ENCODE peak calls at places on chromosome 18, in six cellular contexts. Q is endothelial cell of umbilical vein, X is GM23338, E is brain microvascular endothelial cell, P is cardiac muscle cell, N is endodermal cell. V is an unnamed sample.

GRCh38 chr18:32771871-32772499 is 838 bp downstream of the KLHL14 start:
- DNase-seq in Q (no peak), X (peak; percentile 70), E (no peak), P (peak; percentile 67), N (peak; percentile 83), V (no peak)

GRCh38 chr18:35038881-35039491 is 2.2 kb upstream of the MAPRE2 start:
- DNase-seq in Q (peak; percentile 73), X (no peak), E (no peak), P (no peak), N (no peak), V (no peak)

GRCh38 chr18:49754866-49755265 is 58.5 kb downstream of the ACAA2 start:
- DNase-seq in Q (no peak), X (no peak), E (no peak), P (no peak), N (no peak), V (peak; percentile 45)

GRCh38 chr18:37684590-37684989 is 119.0 kb upstream of the CELF4 start:
- DNase-seq in Q (no peak), X (peak; percentile 51), E (no peak), P (no peak), N (peak; percentile 61), V (no peak)

GRCh38 chr18:39839782-39840181 is 2115.3 kb upstream of the PIK3C3 start:
- DNase-seq in Q (peak; percentile 13), X (no peak), E (peak; percentile 50), P (no peak), N (no peak), V (peak; percentile 57)

GRCh38 chr18:57728941-57729511 is 74.1 kb downstream of the ATP8B1 start:
- DNase-seq in Q (peak; percentile 48), X (no peak), E (no peak), P (no peak), N (no peak), V (no peak)

GRCh38 chr18:2651981-2652380 is 3.5 kb upstream of the SMCHD1 start:
- DNase-seq in Q (no peak), X (no peak), E (no peak), P (no peak), N (no peak), V (no peak)

GRCh38 chr18:48948112-48949050 is 2.4 kb downstream of the SMAD7 start:
- DNase-seq in Q (peak; percentile 67), X (peak; percentile 69), E (peak; percentile 79), P (peak; percentile 89), N (peak; percentile 86), V (peak; percentile 74)

GRCh38 chr18:48049757-48050156 is 119.3 kb upstream of the SMAD2 start:
- DNase-seq in Q (no peak), X (no peak), E (no peak), P (no peak), N (no peak), V (no peak)

GRCh38 chr18:44680271-44681038 is at the start of gene SETBP1:
- DNase-seq in Q (peak; percentile 66), X (peak; percentile 62), E (no peak), P (peak; percentile 72), N (peak; percentile 88), V (peak; percentile 40)

GRCh38 chr18:76553715-76554603 is 58.9 kb upstream of the ZNF516 start:
- DNase-seq in Q (no peak), X (no peak), E (no peak), P (no peak), N (no peak), V (peak; percentile 38)

GRCh38 chr18:51767293-51767692 is 569.8 kb upstream of the MEX3C start:
- DNase-seq in Q (no peak), X (no peak), E (no peak), P (no peak), N (no peak), V (no peak)

GRCh38 chr18:58363767-58364540 is 264.9 kb downstream of the ALPK2 start:
- DNase-seq in Q (no peak), X (no peak), E (no peak), P (no peak), N (no peak), V (peak; percentile 39)

GRCh38 chr18:21593540-21594257 is 6.8 kb downstream of the ESCO1 start:
- DNase-seq in Q (no peak), X (no peak), E (no peak), P (no peak), N (no peak), V (no peak)

GRCh38 chr18:28541276-28541930 is 364.5 kb upstream of the CDH2 start:
- DNase-seq in Q (no peak), X (no peak), E (no peak), P (peak; percentile 5), N (no peak), V (no peak)

GRCh38 chr18:1034971-1035370 is 130.3 kb downstream of the ADCYAP1 start:
- DNase-seq in Q (no peak), X (no peak), E (no peak), P (no peak), N (no peak), V (no peak)

GRCh38 chr18:10660485-10660884 is 134.7 kb downstream of the NAPG start:
- DNase-seq in Q (no peak), X (no peak), E (peak; percentile 14), P (no peak), N (no peak), V (peak; percentile 61)

GRCh38 chr18:79681484-79682387 is 2.1 kb downstream of the CTDP1 start:
- DNase-seq in Q (no peak), X (no peak), E (no peak), P (no peak), N (peak; percentile 33), V (no peak)
- H3K4me3 ChIP-seq in Q (no peak overlapping the region), X (peak overlapping the region; percentile 93), E (no peak overlapping the region), P (no peak overlapping the region), N (peak overlapping the region; percentile 96), V (peak overlapping the region; percentile 66)

GRCh38 chr18:7733642-7734041 is 166.5 kb downstream of the PTPRM start:
- DNase-seq in Q (no peak), X (no peak), E (no peak), P (no peak), N (peak; percentile 67), V (no peak)

GRCh38 chr18:7730682-7731081 is 163.6 kb downstream of the PTPRM start:
- DNase-seq in Q (no peak), X (no peak), E (no peak), P (no peak), N (no peak), V (no peak)

GRCh38 chr18:7735606-7736175 is 168.6 kb downstream of the PTPRM start:
- DNase-seq in Q (no peak), X (no peak), E (no peak), P (no peak), N (peak; percentile 63), V (no peak)

GRCh38 chr18:7737483-7737882 is 170.4 kb downstream of the PTPRM start:
- DNase-seq in Q (no peak), X (no peak), E (no peak), P (no peak), N (no peak), V (no peak)

DNA sequence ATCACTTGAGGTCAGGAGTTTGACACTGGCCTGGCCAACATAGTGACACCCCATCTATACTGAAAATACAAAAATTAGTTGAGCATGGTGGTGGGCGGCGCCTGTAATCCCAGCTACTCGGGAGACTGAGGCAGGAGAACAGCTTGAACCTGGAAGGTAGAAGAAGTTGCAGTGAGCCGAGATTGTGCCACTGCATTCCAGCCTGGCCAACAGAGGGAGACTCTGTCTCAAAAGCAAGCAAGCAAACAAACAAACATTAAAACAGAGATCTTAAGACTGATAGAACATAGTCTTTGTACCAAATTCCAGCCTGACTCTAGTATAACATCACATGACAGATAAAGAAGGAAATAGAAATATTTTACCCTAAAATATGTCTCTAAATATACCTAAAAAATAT is 168.1 kb downstream of the PTPRM start:
- DNase-seq in Q (no peak), X (no peak), E (no peak), P (no peak), N (peak; percentile 75), V (no peak)
- TF ChIP-seq CTCF in Q (peak; percentile 24), X (peak; percentile 40), E (peak; percentile 57), P (peak; percentile 36), N (peak; percentile 80), V (peak; percentile 43)

GRCh38 chr18:15198116-15198389 is 450.1 kb downstream of the ANKRD30B start:
- DNase-seq in Q (no peak), X (no peak), E (no peak), P (no peak), N (no peak), V (no peak)
- H3K4me3 ChIP-seq in Q (no peak overlapping the region), X (no peak overlapping the region), E (peak overlapping the region; percentile 5), P (no peak overlapping the region), N (no peak overlapping the region), V (no peak overlapping the region)

DNA sequence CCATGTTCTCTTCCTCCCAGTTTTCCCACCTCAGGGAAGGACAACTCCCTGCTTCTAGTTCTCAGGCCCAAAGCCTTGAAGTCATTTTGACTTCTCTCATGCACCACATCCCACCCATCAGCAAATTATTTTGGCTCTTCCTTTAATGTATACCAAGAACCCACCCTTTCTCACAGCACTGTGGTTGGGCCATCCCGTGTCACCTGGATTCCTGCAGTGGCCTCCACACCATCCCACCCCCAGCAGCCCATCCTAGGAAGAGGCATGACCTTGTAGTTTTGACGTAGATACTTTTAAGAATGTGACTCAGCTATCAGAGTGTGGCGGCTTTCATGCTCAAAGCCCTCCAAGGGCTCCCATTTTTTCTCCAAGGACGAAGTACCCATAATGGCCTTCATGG is 25.6 kb upstream of the CCDC68 start:
- DNase-seq in Q (no peak), X (no peak), E (no peak), P (no peak), N (no peak), V (no peak)
- TF ChIP-seq CTCF in Q (no peak), X (no peak), E (no peak), P (no peak), N (no peak), V (no peak)